ENCODE peak calls at places on chromosome 21, in ten cellular contexts. X is GM12878, A is endothelial cell of umbilical vein, D is K562, H is fibroblast of lung, O is mammary epithelial cell, U is GM23338, K is astrocyte, Z is A673, I is PC-9. C is an unnamed sample.

GRCh38 chr21:27505516-27505915 is 538.6 kb upstream of the ADAMTS5 start:
- DNase-seq in X (no peak), A (no peak), I (no peak), U (no peak), O (peak), D (no peak), Z (no peak), H (peak), K (peak), C (no peak)

GRCh38 chr21:44738621-44739020 is 27.2 kb upstream of the TSPEAR start:
- DNase-seq in Z (no peak), U (no peak), K (no peak), H (no peak), X (no peak), I (no peak), D (no peak), O (no peak), A (no peak), C (no peak)

GRCh38 chr21:45894107-45894810 is 87.3 kb upstream of the COL6A1 start:
- DNase-seq in U (no peak), X (no peak), A (no peak), D (no peak), K (peak), Z (no peak), I (no peak), O (no peak), H (peak), C (no peak)

GRCh38 chr21:15250384-15250783 is 185.6 kb upstream of the NRIP1 start:
- DNase-seq in D (no peak), X (no peak), H (peak), A (peak), O (peak), I (no peak), Z (no peak), U (no peak), K (peak), C (no peak)

GRCh38 chr21:26366781-26367180 is 196.2 kb upstream of the APP start:
- DNase-seq in Z (no peak), U (no peak), D (no peak), I (no peak), H (no peak), O (peak), A (no peak), K (no peak), X (no peak), C (no peak)

GRCh38 chr21:37871121-37871862 is 45.0 kb downstream of the KCNJ6 start:
- DNase-seq in H (peak), I (no peak), U (no peak), K (peak), X (no peak), D (no peak), O (peak), Z (no peak), A (no peak), C (no peak)

GRCh38 chr21:44985441-44986401 is 45.9 kb downstream of the SLX9 start:
- DNase-seq in A (no peak), I (no peak), Z (no peak), U (no peak), H (no peak), X (no peak), O (no peak), K (no peak), D (no peak), C (no peak)

GRCh38 chr21:23016617-23017016 is 2018.4 kb downstream of the NCAM2 start:
- DNase-seq in H (no peak), Z (peak), U (peak), K (no peak), A (peak), O (no peak), I (peak), X (no peak), D (no peak), C (no peak)

GRCh38 chr21:29343517-29343916 is 44.8 kb downstream of the BACH1 start:
- DNase-seq in O (no peak), K (peak), I (no peak), A (peak), U (no peak), H (peak), Z (no peak), D (no peak), X (no peak), C (no peak)

GRCh38 chr21:38505654-38506523 is 7.6 kb upstream of the ERG start:
- DNase-seq in K (peak), X (no peak), A (peak), H (peak), O (peak), Z (peak), U (peak), I (peak), D (no peak), C (peak)

GRCh38 chr21:27806261-27806660 is 839.4 kb upstream of the ADAMTS5 start:
- DNase-seq in A (no peak), O (no peak), Z (no peak), H (no peak), U (no peak), K (no peak), D (no peak), X (no peak), I (no peak), C (no peak)

GRCh38 chr21:22516230-22516629 is 1518.0 kb downstream of the NCAM2 start:
- DNase-seq in O (no peak), A (no peak), Z (peak), H (no peak), K (no peak), D (no peak), I (no peak), X (no peak), U (no peak), C (no peak)

GRCh38 chr21:27647921-27648320 is 681.0 kb upstream of the ADAMTS5 start:
- DNase-seq in U (no peak), H (no peak), K (no peak), A (peak), Z (no peak), X (no peak), I (no peak), D (no peak), O (no peak), C (no peak)

GRCh38 chr21:30216041-30216723 is at the start of gene CLDN8:
- DNase-seq in K (no peak), H (no peak), D (no peak), X (no peak), A (no peak), U (no peak), I (peak), O (peak), Z (no peak), C (no peak)

GRCh38 chr21:44550807-44551206 is 498 bp downstream of the KRTAP10-2 start:
- DNase-seq in U (no peak), I (no peak), Z (no peak), K (no peak), H (no peak), D (no peak), X (no peak), O (peak), A (no peak), C (no peak)

GRCh38 chr21:43874085-43874785 is 9.2 kb downstream of the AGPAT3 start:
- DNase-seq in K (no peak), D (no peak), O (no peak), X (no peak), A (peak), H (no peak), I (no peak), U (no peak), Z (peak), C (no peak)

GRCh38 chr21:39392981-39393380 is 44.1 kb upstream of the HMGN1 start:
- DNase-seq in U (no peak), Z (no peak), I (no peak), D (no peak), A (no peak), H (no peak), O (no peak), K (no peak), X (no peak), C (no peak)

GRCh38 chr21:27511241-27511640 is 544.4 kb upstream of the ADAMTS5 start:
- DNase-seq in K (no peak), D (no peak), X (no peak), Z (no peak), H (no peak), U (no peak), I (no peak), O (no peak), A (no peak), C (no peak)

GRCh38 chr21:45138199-45139002 is 64.0 kb downstream of the ADARB1 start:
- DNase-seq in K (peak), Z (peak), H (peak), I (peak), A (peak), D (peak), O (no peak), U (peak), X (no peak), C (peak)

GRCh38 chr21:15121655-15122120 is 56.9 kb upstream of the NRIP1 start:
- DNase-seq in H (peak), Z (no peak), I (no peak), U (peak), X (no peak), A (peak), D (no peak), K (peak), O (peak), C (no peak)

GRCh38 chr21:45541221-45542039 is 810 bp downstream of the SLC19A1 start:
- DNase-seq in H (peak), A (peak), Z (peak), X (no peak), D (peak), K (peak), O (peak), U (peak), I (peak), C (peak)

GRCh38 chr21:45862544-45863207 is 118.9 kb upstream of the COL6A1 start:
- DNase-seq in A (no peak), H (no peak), O (no peak), U (no peak), I (no peak), Z (no peak), X (no peak), K (no peak), D (no peak), C (no peak)

GRCh38 chr21:35037384-35038105 is 11.6 kb downstream of the RUNX1 start:
- DNase-seq in K (no peak), H (no peak), X (no peak), D (no peak), O (no peak), I (no peak), A (no peak), U (no peak), Z (no peak), C (no peak)

GRCh38 chr21:46116846-46117585 is 19.1 kb downstream of the COL6A2 start:
- DNase-seq in Z (no peak), X (no peak), D (no peak), U (no peak), O (peak), H (peak), I (peak), K (no peak), A (no peak), C (no peak)

GRCh38 chr21:33020558-33021100 is 5.1 kb upstream of the OLIG2 start:
- DNase-seq in Z (no peak), H (no peak), I (no peak), D (no peak), A (no peak), O (no peak), U (no peak), K (no peak), X (no peak), C (no peak)
- TF ChIP-seq EZH2 in Z (no peak), H (no peak), I (no peak), D (no peak), A (no peak), O (peak), U (peak), K (no peak), X (no peak), C (no peak)

GRCh38 chr21:41169258-41169576 is 1.3 kb downstream of the BACE2 start:
- DNase-seq in U (no peak), D (no peak), K (no peak), A (no peak), Z (no peak), X (no peak), H (no peak), O (no peak), I (no peak), C (no peak)
- TF ChIP-seq EZH2 in U (peak), D (no peak), K (no peak), A (no peak), Z (no peak), X (no peak), H (no peak), O (no peak), I (no peak), C (no peak)

GRCh38 chr21:42202321-42202720 is 16.6 kb upstream of the ABCG1 start:
- DNase-seq in U (no peak), K (no peak), X (no peak), I (no peak), Z (no peak), D (no peak), H (no peak), A (no peak), O (no peak), C (no peak)

GRCh38 chr21:42200906-42201614 is 17.9 kb upstream of the ABCG1 start:
- DNase-seq in I (no peak), U (no peak), Z (no peak), A (no peak), O (no peak), H (no peak), X (no peak), D (no peak), K (no peak), C (no peak)

GRCh38 chr21:42207426-42207825 is 11.5 kb upstream of the ABCG1 start:
- DNase-seq in Z (no peak), A (no peak), I (no peak), U (no peak), K (no peak), H (no peak), D (no peak), X (no peak), O (no peak), C (no peak)

GRCh38 chr21:42201615-42202161 is 17.3 kb upstream of the ABCG1 start:
- DNase-seq in I (no peak), H (no peak), U (no peak), Z (no peak), D (no peak), O (peak), K (no peak), A (no peak), X (no peak), C (no peak)

DNA sequence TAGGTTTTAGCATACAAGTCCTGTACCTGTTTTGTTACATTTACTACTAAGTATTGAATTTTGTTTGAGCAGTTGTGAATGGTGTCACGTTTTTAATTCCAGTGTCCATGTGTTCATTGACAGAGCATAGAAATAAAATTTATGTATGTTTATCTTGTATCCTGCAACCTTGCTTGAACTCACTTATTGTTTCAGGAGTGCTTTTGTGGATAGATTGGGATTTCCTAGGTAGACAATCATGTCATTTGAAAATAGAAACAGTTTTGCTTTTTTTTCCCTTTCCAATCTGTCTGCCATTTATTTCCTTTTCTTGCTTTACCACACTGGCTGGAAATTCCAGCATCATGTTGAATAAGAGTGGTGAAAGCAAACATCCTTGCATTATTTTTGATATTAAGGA is 15.0 kb upstream of the ABCG1 start:
- DNase-seq in K (no peak), O (no peak), U (no peak), Z (no peak), X (no peak), H (no peak), A (peak), D (no peak), I (no peak), C (no peak)
- TF ChIP-seq EZH2 in K (no peak), O (no peak), U (no peak), Z (no peak), X (no peak), H (no peak), A (no peak), D (no peak), I (no peak), C (no peak)

DNA sequence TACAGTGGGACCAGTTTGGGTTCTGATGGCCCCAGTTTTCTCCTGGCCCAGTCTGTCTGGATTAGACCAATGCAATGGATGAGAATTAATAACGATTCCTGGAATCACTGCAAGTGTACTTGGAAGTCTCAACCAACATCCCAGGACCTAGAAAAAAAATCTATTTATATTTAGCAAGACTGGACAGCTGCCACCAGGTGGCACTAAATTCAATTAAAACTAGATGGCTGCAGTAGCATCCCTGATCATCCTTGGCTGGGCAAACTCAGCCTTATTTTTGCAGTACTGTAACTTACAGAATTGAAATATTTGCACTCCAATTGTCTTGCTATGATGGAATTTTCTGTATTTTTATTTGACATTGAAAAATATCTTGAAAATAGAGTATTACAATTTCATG is 165.7 kb downstream of the NCAM2 start:
- DNase-seq in X (no peak), K (peak), A (peak), O (peak), H (peak), D (peak), U (peak), Z (peak), I (peak), C (peak)
- TF ChIP-seq EZH2 in X (no peak), K (no peak), A (no peak), O (no peak), H (no peak), D (no peak), U (no peak), Z (no peak), I (no peak), C (no peak)

GRCh38 chr21:36700961-36701911 is 2.3 kb downstream of the SIM2 start:
- DNase-seq in Z (no peak), A (no peak), O (no peak), U (peak), H (no peak), I (no peak), K (no peak), X (no peak), D (no peak), C (no peak)
- TF ChIP-seq EZH2 in Z (no peak), A (no peak), O (peak), U (peak), H (peak), I (no peak), K (no peak), X (no peak), D (no peak), C (no peak)